ENCODE peak calls at places on chromosomes 11 and 22, in seven cellular contexts. M, D, S, H, P, Q and U are unnamed samples.

GRCh38 chr22:22684605-22685561 is 40.5 kb downstream of the GGTLC2 start:
- DNase-seq in M (no peak), D (peak; percentile 86), S (no peak), H (no peak), P (no peak), Q (peak; percentile 66), U (peak; percentile 15)

GRCh38 chr22:45090364-45090960 is 73.3 kb upstream of the NUP50 start:
- DNase-seq in M (no peak), D (no peak), S (peak; percentile 26), H (no peak), P (no peak), Q (no peak), U (peak; percentile 79)

GRCh38 chr22:41845380-41846267 is 12.7 kb downstream of the SREBF2 start:
- DNase-seq in M (no peak), D (peak; percentile 88), S (no peak), H (no peak), P (no peak), Q (no peak), U (no peak)

GRCh38 chr11:125342281-125342980 is 153.6 kb downstream of the FEZ1 start:
- DNase-seq in M (no peak), D (no peak), S (no peak), H (no peak), P (no peak), Q (no peak), U (no peak)

GRCh38 chr11:121557348-121557747 is 104.6 kb upstream of the SORL1-AS1 start:
- DNase-seq in M (no peak), D (no peak), S (no peak), H (no peak), P (peak; percentile 96), Q (no peak), U (no peak)

GRCh38 chr11:5891216-5891800 is 1.7 kb upstream of the OR52E5 start:
- DNase-seq in M (no peak), D (peak; percentile 20), S (no peak), H (peak; percentile 4), P (peak; percentile 0), Q (no peak), U (no peak)

GRCh38 chr11:8291421-8292350 is 28.0 kb upstream of the LMO1 start:
- DNase-seq in M (no peak), D (no peak), S (no peak), H (no peak), P (no peak), Q (peak; percentile 24), U (no peak)

GRCh38 chr11:67272327-67273259 is 6.3 kb downstream of the GRK2 start:
- DNase-seq in M (no peak), D (no peak), S (no peak), H (no peak), P (no peak), Q (no peak), U (no peak)

GRCh38 chr11:10590516-10590915 is 22.1 kb upstream of the LYVE1 start:
- DNase-seq in M (no peak), D (no peak), S (no peak), H (no peak), P (no peak), Q (no peak), U (no peak)

GRCh38 chr22:43273902-43274484 is 69.2 kb downstream of the SCUBE1 start:
- DNase-seq in M (peak; percentile 47), D (peak; percentile 58), S (peak; percentile 47), H (peak; percentile 78), P (peak; percentile 13), Q (peak; percentile 69), U (peak; percentile 67)

GRCh38 chr11:133911169-133911568 is 45.6 kb downstream of the IGSF9B start:
- DNase-seq in M (no peak), D (peak; percentile 10), S (no peak), H (peak; percentile 61), P (no peak), Q (no peak), U (peak; percentile 50)

GRCh38 chr11:8298801-8299786 is 35.4 kb upstream of the LMO1 start:
- DNase-seq in M (no peak), D (no peak), S (no peak), H (no peak), P (no peak), Q (no peak), U (no peak)

GRCh38 chr11:20739004-20739612 is 69.7 kb downstream of the NELL1 start:
- DNase-seq in M (no peak), D (no peak), S (no peak), H (no peak), P (no peak), Q (no peak), U (no peak)

GRCh38 chr22:32545801-32546200 is 71.2 kb downstream of the FBXO7 start:
- DNase-seq in M (no peak), D (no peak), S (peak; percentile 69), H (no peak), P (no peak), Q (no peak), U (no peak)

GRCh38 chr22:42313804-42314581 is 43.5 kb upstream of the TCF20 start:
- DNase-seq in M (peak; percentile 75), D (peak; percentile 67), S (peak; percentile 95), H (peak; percentile 77), P (no peak), Q (peak; percentile 78), U (no peak)

GRCh38 chr11:59857444-59858434 is 8.5 kb downstream of the TCN1 start:
- DNase-seq in M (peak; percentile 71), D (peak; percentile 86), S (no peak), H (no peak), P (no peak), Q (no peak), U (no peak)
- TF ChIP-seq JUND in M (peak; percentile 83), D (peak; percentile 97), S (no peak), H (no peak), P (no peak), Q (no peak), U (no peak)

GRCh38 chr11:44505591-44506054 is 59.8 kb upstream of the CD82 start:
- DNase-seq in M (no peak), D (peak; percentile 66), S (no peak), H (no peak), P (no peak), Q (no peak), U (no peak)
- TF ChIP-seq JUND in M (no peak), D (no peak), S (no peak), H (no peak), P (no peak), Q (no peak), U (no peak)

DNA sequence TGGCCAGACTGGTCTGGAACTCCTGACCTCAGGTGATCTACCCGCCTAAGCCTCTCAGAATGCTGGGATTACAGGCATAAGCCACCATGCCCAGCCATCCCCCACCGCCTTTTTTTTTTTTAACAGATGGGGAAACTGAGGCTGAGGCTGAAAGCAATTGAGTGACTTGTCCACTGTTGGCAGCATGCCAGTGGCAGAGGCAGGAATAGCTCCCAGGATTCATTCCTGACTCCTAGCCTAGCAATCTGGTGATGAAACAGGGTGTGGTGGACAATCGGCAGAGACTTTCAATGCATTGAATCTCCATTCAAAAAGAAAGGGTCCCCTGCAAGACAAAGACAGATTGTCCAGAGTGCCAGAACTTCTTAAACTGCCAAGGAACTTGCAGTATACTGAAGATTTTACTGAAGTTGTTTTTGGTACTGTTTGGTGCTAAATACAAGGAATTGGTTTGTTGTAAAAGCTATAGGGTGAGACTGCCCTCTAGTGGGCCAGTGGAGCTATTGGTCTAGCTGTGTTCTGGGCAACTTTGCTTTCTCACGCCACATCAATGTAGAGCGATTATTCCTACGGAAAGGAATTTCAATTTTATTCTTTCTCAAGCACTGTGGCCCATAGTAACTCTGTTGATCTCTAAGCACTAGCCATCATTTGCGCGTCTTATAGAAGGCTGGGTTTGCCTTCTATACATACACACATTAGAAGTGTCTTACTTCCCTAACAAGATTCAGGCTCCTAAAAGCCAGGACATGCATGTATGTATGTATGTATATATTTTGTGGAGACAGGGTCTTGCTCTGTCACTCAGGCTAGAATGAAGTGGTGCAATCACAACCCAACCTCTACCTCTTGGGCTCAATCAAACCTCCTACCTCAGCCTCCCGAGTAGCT is 21.0 kb downstream of the C22orf31 start:
- DNase-seq in M (peak; percentile 73), D (peak; percentile 77), S (peak; percentile 65), H (peak; percentile 73), P (peak; percentile 36), Q (no peak), U (peak; percentile 75)
- TF ChIP-seq JUND in M (no peak), D (no peak), S (no peak), H (no peak), P (no peak), Q (no peak), U (no peak)

GRCh38 chr11:25515576-25515975 is 816.4 kb upstream of the ANO3 start:
- DNase-seq in M (no peak), D (no peak), S (no peak), H (no peak), P (no peak), Q (no peak), U (no peak)
- TF ChIP-seq JUND in M (no peak), D (no peak), S (no peak), H (no peak), P (no peak), Q (no peak), U (no peak)

DNA sequence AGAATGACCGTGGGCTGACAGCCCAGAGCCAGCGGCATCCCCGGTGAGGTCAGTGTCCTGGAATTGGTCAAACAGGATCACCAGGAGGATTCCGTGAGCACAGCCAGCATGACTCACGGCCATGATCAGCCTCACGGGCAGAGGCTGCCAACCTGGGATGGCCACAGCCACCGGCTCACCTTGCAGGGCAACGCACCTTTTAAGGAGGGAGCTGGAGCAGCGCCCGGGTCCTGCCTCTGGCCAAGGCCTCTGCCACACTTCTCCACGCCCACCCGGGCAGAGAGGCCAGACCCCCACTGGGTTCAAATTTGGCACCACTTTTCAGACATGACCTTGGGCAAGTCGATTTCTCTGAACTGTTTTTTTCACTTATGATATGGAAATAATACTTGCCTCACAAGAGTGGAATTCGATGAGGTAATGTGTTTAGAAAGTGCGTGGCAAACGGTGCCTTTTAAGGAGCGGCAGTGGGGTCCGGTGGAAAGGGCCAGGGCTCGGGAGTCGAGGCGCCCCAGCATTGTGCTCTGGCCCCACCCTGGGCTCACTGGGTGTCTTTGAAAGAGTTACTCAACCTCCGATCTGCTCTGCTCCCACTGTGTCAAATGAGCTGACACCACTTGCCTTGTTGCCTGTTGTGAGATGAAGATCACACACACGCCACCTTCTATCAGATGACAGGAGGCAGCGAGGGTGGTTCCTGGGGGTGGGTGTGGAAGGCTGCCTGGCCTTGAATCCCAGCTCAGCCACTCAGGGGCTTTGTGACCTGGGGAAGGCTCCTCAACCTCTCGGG is 16.0 kb downstream of the TXN2 start:
- DNase-seq in M (peak; percentile 86), D (no peak), S (peak; percentile 31), H (no peak), P (no peak), Q (no peak), U (peak; percentile 90)
- TF ChIP-seq JUND in M (peak; percentile 89), D (no peak), S (no peak), H (peak; percentile 94), P (no peak), Q (no peak), U (peak; percentile 61)

GRCh38 chr22:29633514-29634312 is 30.3 kb downstream of the NF2 start:
- DNase-seq in M (no peak), D (no peak), S (no peak), H (no peak), P (no peak), Q (no peak), U (no peak)
- TF ChIP-seq JUND in M (no peak), D (no peak), S (no peak), H (no peak), P (no peak), Q (no peak), U (no peak)

DNA sequence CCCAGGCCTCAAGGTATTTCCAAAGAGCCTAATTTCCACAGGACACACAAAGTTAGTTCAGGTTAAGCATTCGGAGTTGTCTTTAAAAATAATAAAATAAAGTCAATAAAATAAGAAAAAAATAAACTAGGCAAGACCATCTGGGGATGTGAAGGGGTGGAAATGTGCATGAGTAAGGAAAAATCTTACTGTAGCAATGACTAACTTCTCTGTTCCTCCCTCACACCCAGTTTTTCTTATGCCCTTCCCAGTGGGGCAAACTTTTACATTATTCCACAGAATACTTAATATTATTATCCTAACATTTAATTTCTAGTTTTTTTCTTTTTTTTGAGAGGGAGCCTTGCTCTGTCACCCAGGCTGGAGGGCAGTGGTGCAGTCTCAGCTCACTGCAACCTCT is 21.8 kb upstream of the OR6X1 start:
- DNase-seq in M (no peak), D (no peak), S (no peak), H (no peak), P (no peak), Q (no peak), U (no peak)
- TF ChIP-seq JUND in M (no peak), D (no peak), S (no peak), H (no peak), P (no peak), Q (peak; percentile 54), U (no peak)